ENCODE peak calls at places on chromosome 6, in four cellular contexts. One of them, this sample, is unnamed.

GRCh38 chr6:165060636-165061190 is 248.7 kb downstream of the C6orf118 start:
- DNase-seq in esophagus muscularis mucosa: no peak
- DNase-seq in stomach: no peak
- DNase-seq in transverse colon: no peak
- DNase-seq in this sample: no peak

GRCh38 chr6:111837641-111838500 is 35.4 kb downstream of the FYN start:
- DNase-seq in esophagus muscularis mucosa: no peak
- DNase-seq in stomach: no peak
- DNase-seq in transverse colon: no peak
- DNase-seq in this sample: no peak

GRCh38 chr6:121951918-121952379 is 447.5 kb upstream of the HSF2 start:
- DNase-seq in esophagus muscularis mucosa: no peak
- DNase-seq in stomach: no peak
- DNase-seq in transverse colon: no peak
- DNase-seq in this sample: no peak

GRCh38 chr6:44386364-44386928 is 1.1 kb upstream of the CDC5L start:
- DNase-seq in esophagus muscularis mucosa: no peak
- DNase-seq in stomach: peak
- DNase-seq in transverse colon: no peak
- DNase-seq in this sample: no peak

GRCh38 chr6:127567476-127567875 is 9.5 kb upstream of the C6orf58 start:
- DNase-seq in esophagus muscularis mucosa: no peak
- DNase-seq in stomach: no peak
- DNase-seq in transverse colon: no peak
- DNase-seq in this sample: no peak

GRCh38 chr6:24357336-24358218 is at the start of gene DCDC2:
- DNase-seq in esophagus muscularis mucosa: no peak
- DNase-seq in stomach: peak
- DNase-seq in transverse colon: peak
- DNase-seq in this sample: no peak

GRCh38 chr6:7235712-7236311 is 77.2 kb downstream of the SSR1 start:
- DNase-seq in esophagus muscularis mucosa: no peak
- DNase-seq in stomach: peak
- DNase-seq in transverse colon: peak
- DNase-seq in this sample: no peak

GRCh38 chr6:138211048-138211581 is 7.2 kb downstream of the PBOV1 start:
- DNase-seq in esophagus muscularis mucosa: no peak
- DNase-seq in stomach: no peak
- DNase-seq in transverse colon: no peak
- DNase-seq in this sample: no peak

GRCh38 chr6:14711056-14711703 is 534.7 kb upstream of the JARID2 start:
- DNase-seq in esophagus muscularis mucosa: no peak
- DNase-seq in stomach: peak
- DNase-seq in transverse colon: peak
- DNase-seq in this sample: no peak

GRCh38 chr6:153003294-153003645 is 761 bp upstream of the MTRF1L start:
- DNase-seq in esophagus muscularis mucosa: no peak
- DNase-seq in stomach: no peak
- DNase-seq in transverse colon: no peak
- DNase-seq in this sample: no peak

GRCh38 chr6:80091506-80091905 is 15.0 kb upstream of the BCKDHB start:
- DNase-seq in esophagus muscularis mucosa: no peak
- DNase-seq in stomach: no peak
- DNase-seq in transverse colon: no peak
- DNase-seq in this sample: no peak

GRCh38 chr6:141956046-141956761 is 176.5 kb upstream of the GJE1 start:
- DNase-seq in esophagus muscularis mucosa: no peak
- DNase-seq in stomach: no peak
- DNase-seq in transverse colon: no peak
- DNase-seq in this sample: no peak

GRCh38 chr6:119459207-119459974 is 109.8 kb upstream of the MAN1A1 start:
- DNase-seq in esophagus muscularis mucosa: no peak
- DNase-seq in stomach: no peak
- DNase-seq in transverse colon: no peak
- DNase-seq in this sample: no peak

GRCh38 chr6:2245954-2246863 is 804 bp upstream of the GMDS start:
- DNase-seq in esophagus muscularis mucosa: peak
- DNase-seq in stomach: peak
- DNase-seq in transverse colon: peak
- DNase-seq in this sample: no peak

GRCh38 chr6:33201147-33201545 is 479 bp downstream of the SLC39A7 start:
- DNase-seq in esophagus muscularis mucosa: no peak
- DNase-seq in stomach: no peak
- DNase-seq in transverse colon: no peak
- DNase-seq in this sample: no peak

GRCh38 chr6:33198853-33199436 is 1.5 kb downstream of the RXRB start:
- DNase-seq in esophagus muscularis mucosa: no peak
- DNase-seq in stomach: no peak
- DNase-seq in transverse colon: no peak
- DNase-seq in this sample: no peak

GRCh38 chr6:33201935-33202334 is 1.3 kb downstream of the SLC39A7 start:
- DNase-seq in esophagus muscularis mucosa: no peak
- DNase-seq in stomach: no peak
- DNase-seq in transverse colon: no peak
- DNase-seq in this sample: no peak

GRCh38 chr6:33199687-33200233 is 705 bp downstream of the RXRB start:
- DNase-seq in esophagus muscularis mucosa: no peak
- DNase-seq in stomach: peak
- DNase-seq in transverse colon: peak
- DNase-seq in this sample: peak

GRCh38 chr6:33200234-33201146 is at the start of the genes RXRB and SLC39A7:
- DNase-seq in esophagus muscularis mucosa: peak
- DNase-seq in stomach: peak
- DNase-seq in transverse colon: peak
- DNase-seq in this sample: peak
- TF ChIP-seq POLR2A in esophagus muscularis mucosa: peak
- TF ChIP-seq POLR2A in stomach: peak
- TF ChIP-seq POLR2A in transverse colon: peak
- TF ChIP-seq POLR2A in this sample: peak

GRCh38 chr6:31271641-31272357 is at the start of gene HLA-C:
- DNase-seq in esophagus muscularis mucosa: peak
- DNase-seq in stomach: peak
- DNase-seq in transverse colon: peak
- DNase-seq in this sample: peak
- TF ChIP-seq POLR2AphosphoS5 in esophagus muscularis mucosa: peak
- TF ChIP-seq POLR2AphosphoS5 in stomach: peak
- TF ChIP-seq POLR2AphosphoS5 in transverse colon: peak
- TF ChIP-seq POLR2AphosphoS5 in this sample: peak

DNA sequence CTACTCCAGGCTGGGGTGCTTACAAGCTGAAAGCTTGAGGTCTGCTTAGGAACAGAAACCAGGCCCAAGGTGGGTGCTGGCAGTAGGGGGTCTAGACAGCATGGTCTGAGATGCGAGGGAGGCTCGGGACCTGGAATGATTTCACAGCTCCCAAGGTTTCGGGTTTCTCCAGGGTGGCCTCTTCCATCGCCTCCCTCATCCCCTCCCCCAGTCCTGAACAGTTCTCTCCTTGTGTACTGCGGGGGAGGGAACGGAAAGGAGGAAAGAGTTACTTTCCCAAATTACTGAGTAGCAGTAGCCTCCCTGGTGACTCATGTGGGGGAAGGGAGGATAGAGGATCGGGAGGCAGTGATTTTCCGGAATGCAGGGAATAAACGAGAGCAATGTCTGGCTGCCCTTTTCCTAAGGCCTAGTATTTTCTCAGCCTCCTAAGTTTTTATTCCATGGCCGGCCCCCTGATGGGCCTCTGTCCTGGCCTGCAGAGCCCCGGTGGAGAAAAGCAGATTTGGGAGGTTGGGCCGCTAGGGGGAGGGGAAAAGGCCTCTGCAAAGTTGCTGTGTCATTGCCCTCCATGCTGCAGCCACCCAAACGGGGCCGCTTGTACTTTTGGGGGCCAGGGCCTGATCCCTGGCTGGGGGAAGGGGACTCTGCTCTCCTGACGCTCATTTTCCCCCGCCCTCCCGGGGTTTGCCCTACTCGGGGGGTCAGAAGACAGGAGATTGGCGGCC is 1.5 kb downstream of the BRD2 start:
- DNase-seq in esophagus muscularis mucosa: peak
- DNase-seq in stomach: peak
- DNase-seq in transverse colon: peak
- DNase-seq in this sample: no peak
- TF ChIP-seq POLR2A in esophagus muscularis mucosa: no peak
- TF ChIP-seq POLR2A in stomach: no peak
- TF ChIP-seq POLR2A in transverse colon: no peak
- TF ChIP-seq POLR2A in this sample: peak

DNA sequence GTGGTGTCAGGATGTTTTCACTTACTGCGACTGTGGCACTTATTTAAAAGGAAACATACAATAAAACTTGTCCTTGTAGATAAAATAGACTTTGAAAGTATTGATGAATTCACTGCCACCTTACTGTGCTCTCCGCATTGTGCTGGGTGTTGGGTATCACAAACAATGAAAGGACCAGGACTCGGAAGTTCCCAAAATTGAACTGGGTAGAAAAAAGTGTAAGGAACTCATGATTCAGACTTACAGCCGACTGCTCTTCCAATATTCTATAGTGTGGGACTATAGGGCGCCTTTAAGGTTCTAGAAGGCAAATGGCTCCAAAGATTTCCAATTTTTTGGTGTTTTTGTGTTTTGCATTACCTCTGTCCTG is 32.0 kb upstream of the ID4 start:
- DNase-seq in esophagus muscularis mucosa: no peak
- DNase-seq in stomach: no peak
- DNase-seq in transverse colon: no peak
- DNase-seq in this sample: no peak
- TF ChIP-seq POLR2AphosphoS5 in esophagus muscularis mucosa: no peak
- TF ChIP-seq POLR2AphosphoS5 in stomach: no peak
- TF ChIP-seq POLR2AphosphoS5 in transverse colon: no peak
- TF ChIP-seq POLR2AphosphoS5 in this sample: no peak

GRCh38 chr6:36608788-36609563 is 14.8 kb downstream of the SRSF3 start:
- DNase-seq in esophagus muscularis mucosa: no peak
- DNase-seq in stomach: no peak
- DNase-seq in transverse colon: no peak
- DNase-seq in this sample: no peak
- TF ChIP-seq POLR2A in esophagus muscularis mucosa: no peak
- TF ChIP-seq POLR2A in stomach: no peak
- TF ChIP-seq POLR2A in transverse colon: peak
- TF ChIP-seq POLR2A in this sample: no peak